ENCODE peak calls at places on chromosomes 3 and 15, in seven cellular contexts. L, B, R, C, G, K and J are unnamed samples.

GRCh38 chr3:119679874-119680273 is 2.7 kb upstream of the COX17 start:
- DNase-seq in L (no peak), G (no peak), B (no peak), R (peak; percentile 35), K (no peak), C (no peak), J (no peak)

GRCh38 chr15:69758810-69759410 is 306.3 kb downstream of the RPLP1 start:
- DNase-seq in G (no peak), C (peak; percentile 33), K (peak; percentile 61), R (peak; percentile 94), L (peak; percentile 22), B (peak; percentile 84), J (no peak)

GRCh38 chr3:144643778-144644191 is 672.2 kb downstream of the DIPK2A start:
- DNase-seq in G (no peak), B (no peak), K (no peak), R (no peak), L (peak; percentile 83), C (no peak), J (no peak)

GRCh38 chr3:53140575-53141467 is 10.6 kb upstream of the RFT1 start:
- DNase-seq in B (no peak), R (no peak), K (peak; percentile 86), G (no peak), C (no peak), L (peak; percentile 85), J (no peak)

GRCh38 chr15:76003364-76003763 is 8.9 kb downstream of the NRG4 start:
- DNase-seq in C (no peak), G (no peak), R (no peak), K (no peak), L (no peak), B (no peak), J (no peak)

GRCh38 chr3:50610181-50610971 is 1.2 kb downstream of the CISH start:
- DNase-seq in R (peak; percentile 53), L (no peak), B (no peak), G (no peak), C (peak; percentile 41), K (peak; percentile 35), J (no peak)

GRCh38 chr3:114496874-114497273 is 203.0 kb downstream of the TIGIT start:
- DNase-seq in R (peak; percentile 86), G (no peak), L (peak; percentile 78), C (no peak), K (no peak), B (no peak), J (no peak)

GRCh38 chr3:46517016-46517770 is 19.4 kb downstream of the RTP3 start:
- DNase-seq in K (peak; percentile 80), L (peak; percentile 81), R (no peak), G (no peak), B (no peak), C (no peak), J (no peak)

GRCh38 chr3:108183178-108183577 is 39.0 kb downstream of the IFT57 start:
- DNase-seq in L (no peak), C (no peak), G (no peak), K (no peak), R (peak; percentile 86), B (no peak), J (no peak)

GRCh38 chr15:74203914-74204431 is 1.4 kb upstream of the STRA6 start:
- DNase-seq in K (no peak), R (no peak), L (peak; percentile 59), G (no peak), C (peak; percentile 79), B (no peak), J (no peak)

GRCh38 chr15:73944161-73945099 is 18.2 kb downstream of the LOXL1 start:
- DNase-seq in R (no peak), C (no peak), B (no peak), L (no peak), G (no peak), K (no peak), J (no peak)